ENCODE peak calls at places on chromosomes 11 and 22, in seven cellular contexts. E is right cardiac atrium, S is GM12878, G is fibroblast of lung, R is gastrocnemius medialis, I is PC-9, T is SJSA1. L is an unnamed sample. For H3K4me1, the result is how much of the 10 kb centered on the place peaks cover.

GRCh38 chr11:74321487-74322188 is 10.2 kb upstream of the P4HA3 start:
- DNase-seq in E (no peak), S (no peak), G (peak), R (no peak), I (no peak), T (no peak), L (no peak)

GRCh38 chr22:20571531-20572007 is 64.2 kb downstream of the MED15 start:
- DNase-seq in E (peak), S (no peak), G (peak), R (no peak), I (no peak), T (no peak), L (peak)

GRCh38 chr11:33942954-33943353 is 51.1 kb upstream of the LMO2 start:
- DNase-seq in E (peak), S (peak), G (peak), R (peak), I (no peak), T (no peak), L (no peak)

GRCh38 chr22:24695958-24696511 is 78.5 kb downstream of the PIWIL3 start:
- DNase-seq in E (peak), S (no peak), G (peak), R (no peak), I (no peak), T (no peak), L (peak)

GRCh38 chr11:36023922-36024321 is 80.1 kb downstream of the LDLRAD3 start:
- DNase-seq in E (no peak), S (no peak), G (peak), R (no peak), I (no peak), T (no peak), L (no peak)

GRCh38 chr11:96960926-96961325 is 571.1 kb downstream of the JRKL start:
- DNase-seq in E (no peak), S (no peak), G (no peak), R (no peak), I (no peak), T (no peak), L (no peak)

GRCh38 chr11:7060828-7061227 is 28.0 kb upstream of the RBMXL2 start:
- DNase-seq in E (no peak), S (no peak), G (peak), R (no peak), I (no peak), T (no peak), L (no peak)

GRCh38 chr11:128336203-128336602 is 251.2 kb downstream of the ETS1 start:
- DNase-seq in E (peak), S (no peak), G (peak), R (peak), I (peak), T (no peak), L (peak)

GRCh38 chr11:44110231-44110679 is 14.8 kb downstream of the EXT2 start:
- DNase-seq in E (peak), S (no peak), G (peak), R (peak), I (peak), T (peak), L (peak)

GRCh38 chr11:97938789-97939188 is 1082.0 kb upstream of the CNTN5 start:
- DNase-seq in E (no peak), S (no peak), G (no peak), R (no peak), I (no peak), T (no peak), L (peak)

GRCh38 chr11:32297629-32298028 is 137.7 kb downstream of the WT1 start:
- DNase-seq in E (no peak), S (no peak), G (peak), R (no peak), I (no peak), T (no peak), L (no peak)

GRCh38 chr11:93031386-93031785 is 61.9 kb downstream of the MTNR1B start:
- DNase-seq in E (no peak), S (no peak), G (no peak), R (no peak), I (no peak), T (no peak), L (no peak)

GRCh38 chr11:111814567-111814966 is 48.4 kb upstream of the PPP2R1B start:
- DNase-seq in E (no peak), S (no peak), G (peak), R (no peak), I (no peak), T (no peak), L (no peak)

GRCh38 chr11:87331273-87331672 is 293.5 kb downstream of the TMEM135 start:
- DNase-seq in E (no peak), S (no peak), G (no peak), R (no peak), I (no peak), T (no peak), L (no peak)

GRCh38 chr11:130001491-130002351 is 914 bp downstream of the PRDM10 start:
- DNase-seq in E (no peak), S (no peak), G (peak), R (no peak), I (peak), T (peak), L (peak)

GRCh38 chr11:96189351-96189750 is 153.6 kb downstream of the MAML2 start:
- DNase-seq in E (no peak), S (no peak), G (no peak), R (no peak), I (no peak), T (no peak), L (no peak)

GRCh38 chr11:693415-693831 is 1.6 kb downstream of the DEAF1 start:
- DNase-seq in E (no peak), S (no peak), G (peak), R (no peak), I (no peak), T (no peak), L (peak)

GRCh38 chr11:107819361-107820014 is 39.1 kb downstream of the SLC35F2 start:
- DNase-seq in E (no peak), S (no peak), G (peak), R (no peak), I (no peak), T (no peak), L (no peak)

GRCh38 chr11:111456859-111457730 is 55.1 kb downstream of the BTG4 start:
- DNase-seq in E (no peak), S (no peak), G (no peak), R (no peak), I (no peak), T (no peak), L (no peak)

GRCh38 chr11:61814242-61814957 is 2.4 kb downstream of the FADS1 start:
- DNase-seq in E (no peak), S (no peak), G (peak), R (no peak), I (no peak), T (no peak), L (peak)

GRCh38 chr11:95232666-95233065 is 1.7 kb upstream of the SESN3 start:
- DNase-seq in E (no peak), S (no peak), G (no peak), R (no peak), I (no peak), T (no peak), L (no peak)

GRCh38 chr22:40401981-40402406 is 31.6 kb downstream of the SGSM3 start:
- DNase-seq in E (no peak), S (no peak), G (no peak), R (no peak), I (no peak), T (no peak), L (no peak)

GRCh38 chr11:112185883-112186282 is 10.6 kb downstream of the BCO2 start:
- DNase-seq in E (no peak), S (no peak), G (no peak), R (no peak), I (no peak), T (no peak), L (no peak)

GRCh38 chr11:111059726-111060125 is 185.8 kb upstream of the POU2AF2 start:
- DNase-seq in E (no peak), S (no peak), G (no peak), R (no peak), I (no peak), T (no peak), L (no peak)

GRCh38 chr11:133669371-133670046 is 137.2 kb upstream of the OPCML start:
- DNase-seq in E (no peak), S (no peak), G (no peak), R (no peak), I (no peak), T (no peak), L (no peak)

GRCh38 chr11:120652705-120653335 is 141.3 kb downstream of the GRIK4 start:
- DNase-seq in E (no peak), S (no peak), G (peak), R (no peak), I (no peak), T (no peak), L (peak)

GRCh38 chr22:29914991-29915390 is 32.0 kb downstream of the MTMR3 start:
- DNase-seq in E (no peak), S (no peak), G (no peak), R (no peak), I (no peak), T (peak), L (no peak)

GRCh38 chr11:70005107-70005818 is 72.9 kb upstream of the ANO1 start:
- DNase-seq in E (no peak), S (no peak), G (peak), R (no peak), I (no peak), T (peak), L (no peak)

GRCh38 chr11:114678125-114679036 is at the start of gene NXPE2:
- DNase-seq in E (no peak), S (no peak), G (no peak), R (no peak), I (no peak), T (peak), L (no peak)

GRCh38 chr22:41910599-41911291 is 4.1 kb downstream of the SHISA8 start:
- DNase-seq in E (peak), S (no peak), G (no peak), R (peak), I (peak), T (no peak), L (no peak)

GRCh38 chr11:24588075-24588474 is 91.2 kb downstream of the LUZP2 start:
- DNase-seq in E (no peak), S (no peak), G (peak), R (no peak), I (peak), T (no peak), L (no peak)

GRCh38 chr11:92211576-92212167 is 12.9 kb upstream of the FAT3 start:
- DNase-seq in E (peak), S (no peak), G (peak), R (no peak), I (peak), T (no peak), L (peak)

GRCh38 chr11:123250811-123251655 is 56.0 kb upstream of the CLMP start:
- DNase-seq in E (no peak), S (no peak), G (no peak), R (no peak), I (no peak), T (no peak), L (no peak)

GRCh38 chr11:15720460-15720859 is 605.7 kb downstream of the INSC start:
- DNase-seq in E (no peak), S (no peak), G (peak), R (no peak), I (no peak), T (no peak), L (peak)

GRCh38 chr11:82680252-82680651 is 53.4 kb downstream of the FAM181B start:
- DNase-seq in E (no peak), S (no peak), G (no peak), R (no peak), I (no peak), T (no peak), L (no peak)

GRCh38 chr22:36163497-36163896 is 2.9 kb upstream of the APOL3 start:
- DNase-seq in E (no peak), S (no peak), G (no peak), R (no peak), I (no peak), T (no peak), L (no peak)

GRCh38 chr22:36164621-36165020 is 4.1 kb upstream of the APOL3 start:
- DNase-seq in E (no peak), S (no peak), G (no peak), R (no peak), I (no peak), T (no peak), L (no peak)

GRCh38 chr22:36162127-36163034 is 1.8 kb upstream of the APOL3 start:
- DNase-seq in E (no peak), S (peak), G (no peak), R (no peak), I (no peak), T (no peak), L (no peak)

GRCh38 chr22:36156515-36157419 is 3.8 kb downstream of the APOL3 start:
- DNase-seq in E (peak), S (no peak), G (peak), R (peak), I (peak), T (peak), L (no peak)

GRCh38 chr22:36160499-36160942 is at the start of gene APOL3:
- DNase-seq in E (peak), S (peak), G (peak), R (peak), I (peak), T (no peak), L (no peak)
- H3K4me1 ChIP-seq in E (under half), S (half or more), G (under half), R (under half), I (under half), T (under half), L (under half)

DNA sequence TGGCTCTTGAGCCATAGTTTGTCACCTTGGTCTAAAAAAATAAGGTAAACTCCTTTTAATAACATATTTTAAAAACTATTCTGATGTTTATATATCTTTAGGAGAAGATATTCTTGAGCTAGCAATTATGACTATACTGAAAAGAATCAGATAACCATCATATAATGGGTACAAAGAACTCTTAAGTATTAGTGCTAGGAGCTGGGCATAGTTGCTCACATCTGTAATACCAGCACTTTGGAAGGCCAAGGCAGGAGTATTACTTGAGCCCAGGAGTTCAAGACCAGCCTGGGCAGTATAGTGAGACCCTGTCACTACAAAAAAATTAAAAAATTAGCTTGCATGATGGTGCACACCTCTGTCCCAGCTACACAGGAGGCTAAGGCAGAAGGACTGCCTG is 54.0 kb upstream of the B3GNT6 start:
- DNase-seq in E (no peak), S (no peak), G (no peak), R (no peak), I (no peak), T (no peak), L (no peak)
- H3K4me1 ChIP-seq in E (under half), S (under half), G (under half), R (under half), I (under half), T (under half), L (under half)

GRCh38 chr11:117157507-117157906 is 13.4 kb downstream of the PAFAH1B2 start:
- DNase-seq in E (no peak), S (no peak), G (no peak), R (no peak), I (no peak), T (no peak), L (no peak)
- H3K4me1 ChIP-seq in E (under half), S (under half), G (under half), R (under half), I (under half), T (under half), L (under half)

DNA sequence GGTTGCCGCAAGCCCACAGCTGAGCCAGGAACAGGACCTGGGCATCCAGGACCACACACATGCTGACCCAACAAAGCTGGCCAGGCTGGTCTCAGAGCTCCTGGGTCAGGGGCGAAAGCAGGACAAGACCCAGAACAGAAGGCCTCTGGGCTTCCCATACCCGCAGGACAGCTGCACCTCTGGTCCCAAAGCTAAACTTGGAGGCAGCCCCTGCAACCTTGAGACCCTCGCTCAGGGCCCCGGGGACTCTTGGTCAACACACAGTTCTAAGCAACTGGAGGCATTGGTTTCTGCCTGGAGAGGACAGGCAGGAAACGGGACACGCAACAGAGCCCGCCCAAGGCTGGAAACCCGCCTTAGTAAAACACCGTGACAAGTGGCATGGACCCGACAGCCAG is 11.4 kb downstream of the WNT7B start:
- DNase-seq in E (no peak), S (no peak), G (no peak), R (no peak), I (no peak), T (no peak), L (no peak)
- H3K4me1 ChIP-seq in E (under half), S (under half), G (under half), R (under half), I (half or more), T (under half), L (under half)

GRCh38 chr22:49930128-49930527 is 11.7 kb downstream of the CRELD2 start:
- DNase-seq in E (no peak), S (no peak), G (no peak), R (peak), I (no peak), T (no peak), L (no peak)

GRCh38 chr22:49933236-49933921 is 14.9 kb downstream of the CRELD2 start:
- DNase-seq in E (peak), S (no peak), G (no peak), R (peak), I (no peak), T (no peak), L (peak)

GRCh38 chr22:49929553-49929979 is 11.1 kb downstream of the CRELD2 start:
- DNase-seq in E (peak), S (no peak), G (no peak), R (peak), I (peak), T (no peak), L (peak)

GRCh38 chr22:49930596-49931412 is 12.4 kb downstream of the CRELD2 start:
- DNase-seq in E (peak), S (peak), G (peak), R (peak), I (peak), T (peak), L (peak)

GRCh38 chr22:49931863-49932262 is 13.4 kb downstream of the CRELD2 start:
- DNase-seq in E (no peak), S (no peak), G (no peak), R (no peak), I (no peak), T (no peak), L (peak)
- H3K4me1 ChIP-seq in E (under half), S (half or more), G (under half), R (half or more), I (under half), T (under half), L (under half)

DNA sequence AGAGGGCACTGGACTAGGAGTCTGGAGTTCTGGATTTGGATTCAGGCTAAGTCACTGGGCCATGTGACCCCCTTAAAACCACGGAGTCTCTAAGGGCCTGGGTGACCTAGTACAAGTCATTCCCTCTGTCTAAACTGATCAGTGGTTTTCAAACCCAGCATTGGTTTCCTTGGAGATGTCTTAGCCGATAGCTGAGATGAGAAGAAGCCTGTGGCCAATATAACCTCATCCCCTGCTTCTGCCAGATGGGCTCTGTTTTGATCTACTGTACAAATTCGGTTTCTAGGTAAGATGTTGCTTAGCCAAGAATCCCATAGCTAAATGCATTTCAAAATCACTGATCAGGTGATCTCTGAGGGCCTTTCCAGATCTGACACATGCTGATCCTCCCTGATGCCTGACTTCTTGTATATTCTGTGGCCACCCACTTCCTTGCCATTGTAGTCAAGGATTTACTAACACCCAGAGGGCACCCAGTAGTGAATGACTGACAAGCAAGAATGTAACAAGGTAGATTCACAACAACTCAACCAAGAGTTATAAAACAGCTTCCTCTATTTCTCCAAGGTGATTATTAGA is 53.1 kb downstream of the GALNT18 start:
- DNase-seq in E (no peak), S (peak), G (no peak), R (no peak), I (no peak), T (no peak), L (no peak)
- H3K4me1 ChIP-seq in E (under half), S (under half), G (under half), R (under half), I (under half), T (under half), L (under half)

L was measured in SJCRH30.